ENCODE peak calls at places on chromosomes 4 and X, in four cellular contexts. O is A549, H is K562, T is HepG2. N is an unnamed sample.

GRCh38 chr4:8705161-8706145 is 112.9 kb downstream of the CPZ start:
- DNase-seq in O (no peak), H (no peak), T (no peak), N (peak)

GRCh38 chrX:153438522-153438921 is 7.3 kb downstream of the TREX2 start:
- DNase-seq in O (peak), H (peak), T (peak), N (no peak)

GRCh38 chr4:99117876-99118693 is 26.0 kb downstream of the ADH4 start:
- DNase-seq in O (peak), H (peak), T (peak), N (no peak)

GRCh38 chrX:110201799-110202198 is 116.1 kb downstream of the AMMECR1 start:
- DNase-seq in O (no peak), H (no peak), T (no peak), N (no peak)

GRCh38 chr4:89024051-89024675 is 32.8 kb downstream of the FAM13A start:
- DNase-seq in O (peak), H (peak), T (peak), N (no peak)

GRCh38 chr4:179843370-179843769 is 2399.8 kb upstream of the TENM3 start:
- DNase-seq in O (no peak), H (no peak), T (no peak), N (no peak)

GRCh38 chrX:21798677-21799219 is 40.7 kb upstream of the MBTPS2 start:
- DNase-seq in O (peak), H (no peak), T (peak), N (no peak)

GRCh38 chr4:126465341-126465740 is 1150.6 kb downstream of the FAT4 start:
- DNase-seq in O (no peak), H (no peak), T (no peak), N (no peak)

GRCh38 chrX:80810365-80810978 is 795 bp upstream of the BRWD3 start:
- DNase-seq in O (peak), H (peak), T (no peak), N (no peak)

GRCh38 chrX:112819013-112819635 is 21.5 kb downstream of the AMOT start:
- DNase-seq in O (no peak), H (no peak), T (no peak), N (no peak)

GRCh38 chr4:113591982-113592381 is 169.6 kb downstream of the CAMK2D start:
- DNase-seq in O (no peak), H (no peak), T (no peak), N (no peak)

GRCh38 chr4:38765391-38765790 is 17.4 kb downstream of the TLR10 start:
- DNase-seq in O (no peak), H (no peak), T (no peak), N (no peak)

GRCh38 chrX:97168646-97169045 is 284.9 kb downstream of the RPA4 start:
- DNase-seq in O (no peak), H (no peak), T (no peak), N (no peak)

GRCh38 chr4:8739357-8739756 is 132.3 kb downstream of the HMX1 start:
- DNase-seq in O (no peak), H (no peak), T (no peak), N (no peak)

GRCh38 chr4:179095585-179096228 is 1653.5 kb upstream of the AGA start:
- DNase-seq in O (peak), H (peak), T (no peak), N (peak)

GRCh38 chr4:117641519-117641918 is 392.8 kb upstream of the NDST3 start:
- DNase-seq in O (no peak), H (no peak), T (no peak), N (no peak)

GRCh38 chr4:182261651-182262223 is 18.5 kb downstream of the TENM3 start:
- DNase-seq in O (no peak), H (no peak), T (no peak), N (no peak)

GRCh38 chr4:17166954-17167353 is 268.5 kb upstream of the LDB2 start:
- DNase-seq in O (no peak), H (no peak), T (no peak), N (no peak)

GRCh38 chrX:44043496-44043895 is 70.3 kb upstream of the NDP start:
- DNase-seq in O (no peak), H (no peak), T (no peak), N (no peak)

GRCh38 chr4:157043131-157043530 is 32.8 kb upstream of the GLRB start:
- DNase-seq in O (peak), H (no peak), T (peak), N (no peak)

GRCh38 chrX:69024287-69024686 is 141.0 kb downstream of the PJA1 start:
- DNase-seq in O (no peak), H (no peak), T (no peak), N (no peak)

GRCh38 chr4:52510939-52511583 is 148.0 kb downstream of the USP46 start:
- DNase-seq in O (no peak), H (no peak), T (no peak), N (no peak)

GRCh38 chr4:159227984-159228383 is 125.1 kb downstream of the RAPGEF2 start:
- DNase-seq in O (peak), H (no peak), T (peak), N (peak)

GRCh38 chr4:159195400-159195799 is 92.5 kb downstream of the RAPGEF2 start:
- DNase-seq in O (no peak), H (peak), T (no peak), N (no peak)

GRCh38 chr4:7210818-7211217 is 18.5 kb downstream of the SORCS2 start:
- DNase-seq in O (peak), H (no peak), T (no peak), N (no peak)

GRCh38 chrX:77447339-77448149 is at the start of gene FGF16:
- DNase-seq in O (no peak), H (no peak), T (no peak), N (peak)
- TF ChIP-seq NR3C1 in O (no peak), H (no peak), T (no peak), N (no peak)

GRCh38 chr4:106569151-106570029 is 200.8 kb upstream of the GIMD1 start:
- DNase-seq in O (no peak), H (no peak), T (no peak), N (no peak)
- TF ChIP-seq ESRRA in O (no peak), H (no peak), T (no peak), N (no peak)

DNA sequence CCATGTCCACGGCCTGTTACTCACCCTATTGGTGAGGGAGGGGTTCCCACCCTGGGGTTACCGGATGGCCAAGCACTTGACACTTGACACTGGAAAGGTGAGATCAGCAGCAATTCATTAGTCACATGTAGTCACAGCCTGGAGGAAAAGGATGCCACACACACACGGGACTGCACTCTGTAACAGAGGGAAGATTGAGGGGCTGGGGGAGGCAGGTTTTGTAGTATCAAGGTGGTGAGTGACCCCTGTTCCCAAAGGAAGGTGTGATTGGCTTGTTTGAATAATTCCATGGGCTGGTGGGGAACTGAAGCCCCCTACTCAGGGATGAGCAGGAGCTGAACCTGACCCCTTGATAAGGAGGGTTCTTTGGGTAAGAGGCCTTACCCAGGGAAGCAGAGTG is 96.0 kb upstream of the HELT start:
- DNase-seq in O (no peak), H (no peak), T (no peak), N (no peak)
- TF ChIP-seq NR3C1 in O (no peak), H (no peak), T (no peak), N (no peak)

DNA sequence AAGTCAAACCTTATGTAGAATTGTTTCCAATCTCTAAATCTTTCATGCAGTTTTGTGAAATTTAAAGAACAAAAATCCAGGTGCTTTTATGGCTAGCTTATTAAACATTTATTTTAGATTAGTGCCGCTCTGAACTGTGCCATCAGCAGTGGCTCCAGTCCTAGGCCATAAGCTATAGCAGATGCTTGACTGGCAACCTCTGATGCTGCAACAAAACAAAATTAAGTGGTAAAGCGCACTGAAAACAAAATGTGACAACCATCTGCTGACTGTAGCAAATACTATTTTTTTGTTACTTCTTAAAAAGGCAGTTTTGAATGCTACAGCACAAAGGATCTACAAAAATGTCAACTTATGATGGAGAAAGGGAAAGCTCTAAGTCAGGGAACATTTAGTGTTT is 237.4 kb downstream of the DCLK2 start:
- DNase-seq in O (no peak), H (no peak), T (no peak), N (no peak)
- TF ChIP-seq ESRRA in O (no peak), H (no peak), T (no peak), N (no peak)

GRCh38 chr4:27100713-27101112 is 240.1 kb downstream of the STIM2 start:
- DNase-seq in O (no peak), H (no peak), T (no peak), N (no peak)
- TF ChIP-seq NR3C1 in O (no peak), H (no peak), T (no peak), N (no peak)

DNA sequence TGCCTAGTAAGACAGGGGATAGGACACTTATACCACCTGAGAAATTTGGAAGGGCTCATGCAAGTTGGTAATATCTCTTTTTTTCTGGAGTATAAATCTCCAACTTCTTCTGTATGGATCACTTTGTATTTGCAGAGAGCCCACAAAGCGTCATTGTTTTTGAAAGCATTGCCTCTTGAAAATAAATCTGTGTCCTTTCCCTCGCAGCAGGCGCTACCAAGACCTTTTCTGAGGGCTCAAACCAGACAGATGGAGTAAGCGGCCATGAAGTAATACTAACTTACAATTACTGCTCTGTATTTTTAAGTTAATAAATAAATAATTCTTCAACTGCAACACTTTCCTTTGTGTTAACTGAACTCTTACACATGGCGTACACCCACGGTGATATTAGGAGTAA is 56.0 kb upstream of the FBXW7 start:
- DNase-seq in O (no peak), H (no peak), T (no peak), N (no peak)
- TF ChIP-seq ESRRA in O (no peak), H (no peak), T (no peak), N (no peak)

N was measured in WTC11.